ENCODE peak calls at places on chromosome 1, in nine cellular contexts. R, K, B, S, M, C, A, N and V are unnamed samples.

GRCh38 chr1:70143052-70143659 is 62.2 kb downstream of the LRRC40 start:
- DNase-seq in R (no peak), K (no peak), B (no peak), S (no peak), M (no peak), C (no peak), A (no peak), N (no peak), V (no peak)

GRCh38 chr1:52801011-52801410 is 41.5 kb upstream of the ZYG11A start:
- DNase-seq in R (no peak), K (no peak), B (no peak), S (no peak), M (no peak), C (no peak), A (no peak), N (no peak), V (no peak)

GRCh38 chr1:115717541-115717940 is 51.0 kb downstream of the CASQ2 start:
- DNase-seq in R (peak), K (peak), B (peak), S (peak), M (peak), C (no peak), A (no peak), N (peak), V (peak)

GRCh38 chr1:92210701-92211100 is 7.0 kb upstream of the C1orf146 start:
- DNase-seq in R (no peak), K (no peak), B (no peak), S (no peak), M (no peak), C (no peak), A (no peak), N (no peak), V (no peak)

GRCh38 chr1:40049745-40050144 is 9.2 kb downstream of the CAP1 start:
- DNase-seq in R (no peak), K (no peak), B (no peak), S (no peak), M (no peak), C (no peak), A (no peak), N (no peak), V (no peak)

GRCh38 chr1:82778612-82779011 is 977.9 kb downstream of the ADGRL2 start:
- DNase-seq in R (peak), K (no peak), B (no peak), S (no peak), M (no peak), C (no peak), A (no peak), N (peak), V (no peak)

GRCh38 chr1:38497921-38498320 is 361.7 kb downstream of the RRAGC start:
- DNase-seq in R (no peak), K (no peak), B (no peak), S (no peak), M (no peak), C (no peak), A (no peak), N (no peak), V (no peak)

GRCh38 chr1:47745725-47746609 is 251.2 kb downstream of the TRABD2B start:
- DNase-seq in R (no peak), K (no peak), B (no peak), S (no peak), M (no peak), C (no peak), A (no peak), N (no peak), V (no peak)

GRCh38 chr1:18849252-18849651 is 10.2 kb downstream of the TAS1R2 start:
- DNase-seq in R (no peak), K (no peak), B (no peak), S (no peak), M (no peak), C (no peak), A (no peak), N (no peak), V (no peak)

GRCh38 chr1:153705484-153705883 is 22.4 kb upstream of the INTS3 start:
- DNase-seq in R (no peak), K (no peak), B (no peak), S (no peak), M (no peak), C (no peak), A (no peak), N (no peak), V (no peak)

GRCh38 chr1:234985007-234985370 is 143.6 kb downstream of the TOMM20 start:
- DNase-seq in R (no peak), K (no peak), B (no peak), S (no peak), M (no peak), C (no peak), A (no peak), N (no peak), V (peak)

GRCh38 chr1:109619655-109620395 is at the start of gene AMPD2:
- DNase-seq in R (peak), K (peak), B (peak), S (peak), M (peak), C (no peak), A (peak), N (peak), V (peak)

GRCh38 chr1:154774175-154774855 is 95.8 kb downstream of the KCNN3 start:
- DNase-seq in R (no peak), K (no peak), B (no peak), S (no peak), M (no peak), C (no peak), A (no peak), N (no peak), V (peak)
- TF ChIP-seq POLR2A in R (no peak), K (no peak), B (no peak), S (no peak), M (no peak), C (no peak), A (no peak), N (no peak), V (no peak)

GRCh38 chr1:223056802-223057201 is 86.2 kb downstream of the TLR5 start:
- DNase-seq in R (no peak), K (no peak), B (no peak), S (no peak), M (no peak), C (no peak), A (no peak), N (no peak), V (no peak)
- TF ChIP-seq EP300 in R (no peak), K (no peak), B (no peak), S (no peak), M (no peak), C (no peak), A (no peak), N (no peak), V (no peak)

DNA sequence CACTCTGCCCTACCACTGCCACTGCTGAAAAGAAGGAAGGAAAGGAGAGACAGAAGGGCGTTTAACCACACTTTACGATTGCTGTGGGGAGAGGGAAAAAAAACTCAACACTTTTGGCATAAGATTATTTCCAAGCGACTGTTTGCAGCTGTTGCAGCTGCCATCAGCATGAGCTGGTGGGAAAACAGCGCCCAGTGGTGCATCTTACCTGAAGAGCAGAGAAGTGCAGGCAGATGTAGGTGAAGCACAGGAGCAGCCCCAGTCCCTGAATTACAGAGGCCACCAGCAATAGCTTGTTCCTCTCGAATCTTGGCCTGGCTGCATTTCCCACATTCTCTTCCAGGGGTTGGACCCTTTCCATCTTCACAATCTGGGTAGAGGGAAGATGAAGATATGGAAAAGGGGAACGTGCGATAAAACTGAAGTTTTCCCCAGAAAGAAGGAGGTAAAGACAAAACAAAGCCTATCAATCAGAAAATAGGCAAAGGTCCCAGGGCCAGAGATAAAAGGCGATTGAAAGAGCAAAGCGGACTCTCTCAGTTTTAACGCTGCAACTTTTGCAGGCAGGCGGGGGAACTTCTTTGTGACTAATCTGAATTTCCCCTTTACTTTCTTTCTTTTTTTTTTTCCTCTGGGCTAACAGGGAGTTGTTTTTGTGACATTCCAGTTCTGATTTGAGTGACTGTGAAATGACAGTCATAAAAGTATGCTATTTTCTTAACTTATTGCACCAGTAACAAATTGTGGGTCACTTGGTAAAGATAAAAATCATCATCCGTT is at the start of gene TNFSF4:
- DNase-seq in R (no peak), K (no peak), B (no peak), S (no peak), M (no peak), C (no peak), A (no peak), N (no peak), V (no peak)
- H3K4me3 ChIP-seq in R (no peak), K (peak), B (no peak), S (no peak), M (peak), C (peak), A (peak), N (no peak), V (peak)

GRCh38 chr1:11753555-11754208 is 8.3 kb upstream of the C1orf167 start:
- DNase-seq in R (no peak), K (no peak), B (no peak), S (no peak), M (no peak), C (no peak), A (no peak), N (no peak), V (no peak)
- TF ChIP-seq POLR2A in R (no peak), K (no peak), B (no peak), S (no peak), M (no peak), C (no peak), A (no peak), N (no peak), V (no peak)

GRCh38 chr1:233859446-233859845 is 45.0 kb upstream of the SLC35F3 start:
- DNase-seq in R (no peak), K (no peak), B (no peak), S (no peak), M (no peak), C (no peak), A (no peak), N (no peak), V (no peak)
- TF ChIP-seq EP300 in R (no peak), K (no peak), B (no peak), S (no peak), M (no peak), C (no peak), A (no peak), N (no peak), V (no peak)

DNA sequence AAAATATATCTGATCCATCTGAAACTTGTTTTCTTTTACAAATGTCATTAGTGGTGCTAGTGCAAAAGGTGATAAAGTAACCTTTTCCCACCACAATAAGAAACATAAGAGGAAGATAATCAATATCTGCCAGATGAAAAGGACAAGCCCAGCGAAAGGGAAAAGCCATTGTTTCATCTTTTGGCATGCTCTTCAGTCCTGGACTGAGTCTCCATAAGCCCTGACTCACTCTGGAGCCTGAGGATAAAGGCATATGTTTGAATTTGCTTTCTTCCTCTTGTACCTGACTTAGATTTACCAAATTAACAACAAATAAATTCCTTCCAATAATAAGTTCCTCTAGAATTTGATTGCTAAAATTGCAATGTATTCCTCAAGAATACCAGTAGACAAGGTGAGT is 13.6 kb downstream of the DNAJC11 start:
- DNase-seq in R (no peak), K (no peak), B (no peak), S (no peak), M (no peak), C (no peak), A (no peak), N (no peak), V (no peak)
- H3K4me3 ChIP-seq in R (no peak), K (no peak), B (no peak), S (no peak), M (no peak), C (no peak), A (no peak), N (no peak), V (no peak)

GRCh38 chr1:9626201-9626608 is 25.3 kb upstream of the PIK3CD start:
- DNase-seq in R (no peak), K (no peak), B (no peak), S (no peak), M (no peak), C (no peak), A (peak), N (no peak), V (no peak)

GRCh38 chr1:9628541-9629444 is 22.7 kb upstream of the PIK3CD start:
- DNase-seq in R (no peak), K (no peak), B (no peak), S (no peak), M (no peak), C (no peak), A (peak), N (no peak), V (no peak)

GRCh38 chr1:9630331-9631081 is 21.0 kb upstream of the PIK3CD start:
- DNase-seq in R (no peak), K (no peak), B (no peak), S (no peak), M (no peak), C (no peak), A (no peak), N (no peak), V (no peak)

GRCh38 chr1:9631613-9632012 is 19.9 kb upstream of the PIK3CD start:
- DNase-seq in R (no peak), K (no peak), B (no peak), S (no peak), M (no peak), C (no peak), A (no peak), N (no peak), V (no peak)

DNA sequence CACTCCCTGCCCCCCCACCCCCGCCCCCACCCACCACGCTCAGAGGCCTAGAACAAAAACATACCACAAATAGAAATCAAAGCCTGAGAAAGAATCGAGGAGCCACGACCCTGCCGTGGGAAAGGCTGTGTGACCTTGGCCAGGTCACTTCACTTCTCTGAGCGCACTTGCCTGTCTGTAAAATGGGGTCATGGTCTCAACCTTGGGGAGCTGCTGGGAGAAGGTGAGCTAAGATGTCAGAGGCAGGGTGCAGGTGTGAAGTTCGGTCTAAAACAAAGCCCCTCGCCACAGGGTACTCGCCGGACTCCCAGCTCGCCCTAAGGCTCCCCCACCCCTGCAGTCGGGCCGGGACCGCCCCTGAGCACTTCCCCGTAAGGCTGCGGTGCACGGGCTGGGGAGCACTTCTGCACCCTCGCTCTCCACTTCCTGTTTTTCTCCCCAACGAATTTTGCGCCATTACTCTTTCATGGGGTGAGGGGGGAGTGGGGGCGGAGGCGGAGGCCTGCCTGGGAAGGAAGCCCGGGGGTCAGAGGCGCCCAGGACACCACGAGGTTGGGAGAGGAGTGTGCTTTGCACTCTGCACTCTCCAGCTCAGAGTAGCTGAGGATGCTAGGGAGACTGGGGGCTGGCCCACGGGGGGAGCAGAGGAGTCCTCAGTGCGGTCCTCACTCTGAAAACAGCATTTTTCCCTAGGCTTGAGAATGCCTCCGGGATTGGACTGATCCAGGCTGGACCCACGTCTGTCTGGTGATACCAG is 21.9 kb upstream of the PIK3CD start:
- DNase-seq in R (no peak), K (peak), B (peak), S (peak), M (no peak), C (no peak), A (peak), N (no peak), V (no peak)
- TF ChIP-seq POLR2A in R (no peak), K (no peak), B (no peak), S (no peak), M (no peak), C (no peak), A (peak), N (no peak), V (no peak)